ENCODE peak calls at places on chromosomes 4 and X, in six cellular contexts. One of them, this sample, is unnamed.

GRCh38 chrX:102892103-102892502 is 45.0 kb upstream of the RAB40AL start:
- DNase-seq in IMR-90: no peak
- DNase-seq in H9: no peak
- DNase-seq in trophoblast cell: no peak
- DNase-seq in neuronal stem cell: no peak
- DNase-seq in mesenchymal stem cell: no peak
- DNase-seq in this sample: no peak

GRCh38 chrX:8815460-8816065 is 14.4 kb upstream of the FAM9A start:
- DNase-seq in trophoblast cell: peak; percentile 74
- DNase-seq in IMR-90: peak; percentile 40
- DNase-seq in mesenchymal stem cell: peak; percentile 50
- DNase-seq in H9: no peak
- DNase-seq in neuronal stem cell: peak; percentile 53
- DNase-seq in this sample: peak; percentile 74

GRCh38 chrX:72131317-72132294 is at the start of gene RTL5:
- DNase-seq in mesenchymal stem cell: peak; percentile 95
- DNase-seq in H9: peak; percentile 72
- DNase-seq in IMR-90: peak; percentile 85
- DNase-seq in trophoblast cell: peak; percentile 69
- DNase-seq in neuronal stem cell: peak; percentile 78
- DNase-seq in this sample: peak; percentile 94

GRCh38 chr4:125115941-125116340 is 198.8 kb upstream of the FAT4 start:
- DNase-seq in trophoblast cell: peak; percentile 72
- DNase-seq in H9: no peak
- DNase-seq in neuronal stem cell: no peak
- DNase-seq in IMR-90: peak; percentile 94
- DNase-seq in mesenchymal stem cell: peak; percentile 71
- DNase-seq in this sample: no peak

GRCh38 chrX:55167124-55167523 is 53.0 kb upstream of the PAGE5 start:
- DNase-seq in neuronal stem cell: no peak
- DNase-seq in mesenchymal stem cell: peak; percentile 24
- DNase-seq in trophoblast cell: peak; percentile 43
- DNase-seq in IMR-90: no peak
- DNase-seq in H9: no peak
- DNase-seq in this sample: no peak

GRCh38 chr4:95606739-95607138 is 58.0 kb upstream of the UNC5C start:
- DNase-seq in neuronal stem cell: no peak
- DNase-seq in trophoblast cell: no peak
- DNase-seq in H9: no peak
- DNase-seq in mesenchymal stem cell: no peak
- DNase-seq in IMR-90: no peak
- DNase-seq in this sample: no peak

GRCh38 chr4:107497054-107497453 is 223.0 kb downstream of the PAPSS1 start:
- DNase-seq in neuronal stem cell: no peak
- DNase-seq in mesenchymal stem cell: peak; percentile 8
- DNase-seq in IMR-90: no peak
- DNase-seq in H9: no peak
- DNase-seq in trophoblast cell: no peak
- DNase-seq in this sample: no peak

GRCh38 chrX:152903589-152903988 is 5.7 kb downstream of the ZNF185 start:
- DNase-seq in mesenchymal stem cell: no peak
- DNase-seq in trophoblast cell: no peak
- DNase-seq in IMR-90: no peak
- DNase-seq in H9: no peak
- DNase-seq in neuronal stem cell: no peak
- DNase-seq in this sample: no peak

GRCh38 chrX:134460005-134460860 is at the start of gene HPRT1:
- DNase-seq in trophoblast cell: peak; percentile 80
- DNase-seq in neuronal stem cell: peak; percentile 60
- DNase-seq in IMR-90: peak; percentile 66
- DNase-seq in mesenchymal stem cell: peak; percentile 77
- DNase-seq in H9: peak; percentile 85
- DNase-seq in this sample: peak; percentile 77

GRCh38 chr4:39855909-39856512 is 121.7 kb downstream of the PDS5A start:
- DNase-seq in IMR-90: peak; percentile 48
- DNase-seq in mesenchymal stem cell: peak; percentile 34
- DNase-seq in trophoblast cell: peak; percentile 73
- DNase-seq in H9: no peak
- DNase-seq in neuronal stem cell: no peak
- DNase-seq in this sample: peak; percentile 68

GRCh38 chrX:108020631-108021030 is 24.2 kb upstream of the VSIG1 start:
- DNase-seq in H9: no peak
- DNase-seq in neuronal stem cell: no peak
- DNase-seq in IMR-90: peak; percentile 28
- DNase-seq in trophoblast cell: peak; percentile 10
- DNase-seq in mesenchymal stem cell: no peak
- DNase-seq in this sample: peak; percentile 48

GRCh38 chrX:106611682-106612402 is at the start of gene RADX:
- DNase-seq in trophoblast cell: peak; percentile 77
- DNase-seq in IMR-90: peak; percentile 45
- DNase-seq in neuronal stem cell: peak; percentile 78
- DNase-seq in mesenchymal stem cell: peak; percentile 86
- DNase-seq in H9: peak; percentile 91
- DNase-seq in this sample: peak; percentile 92

GRCh38 chr4:169620846-169621228 is 459 bp downstream of the CLCN3 start:
- DNase-seq in IMR-90: no peak
- DNase-seq in mesenchymal stem cell: peak; percentile 61
- DNase-seq in neuronal stem cell: peak; percentile 20
- DNase-seq in H9: no peak
- DNase-seq in trophoblast cell: peak; percentile 52
- DNase-seq in this sample: peak; percentile 62

GRCh38 chr4:3471098-3471760 is 8.1 kb downstream of the DOK7 start:
- DNase-seq in trophoblast cell: no peak
- DNase-seq in H9: no peak
- DNase-seq in mesenchymal stem cell: no peak
- DNase-seq in IMR-90: no peak
- DNase-seq in neuronal stem cell: no peak
- DNase-seq in this sample: no peak

GRCh38 chr4:123922847-123923246 is 526.3 kb downstream of the SPRY1 start:
- DNase-seq in H9: no peak
- DNase-seq in neuronal stem cell: no peak
- DNase-seq in trophoblast cell: no peak
- DNase-seq in IMR-90: peak; percentile 2
- DNase-seq in mesenchymal stem cell: no peak
- DNase-seq in this sample: peak; percentile 13

GRCh38 chrX:14449773-14450172 is 79.6 kb upstream of the GLRA2 start:
- DNase-seq in mesenchymal stem cell: no peak
- DNase-seq in neuronal stem cell: no peak
- DNase-seq in IMR-90: no peak
- DNase-seq in H9: no peak
- DNase-seq in trophoblast cell: no peak
- DNase-seq in this sample: no peak

GRCh38 chrX:38006283-38006682 is at the start of gene SYTL5:
- DNase-seq in IMR-90: no peak
- DNase-seq in H9: no peak
- DNase-seq in neuronal stem cell: no peak
- DNase-seq in mesenchymal stem cell: peak; percentile 9
- DNase-seq in trophoblast cell: peak; percentile 78
- DNase-seq in this sample: no peak

DNA sequence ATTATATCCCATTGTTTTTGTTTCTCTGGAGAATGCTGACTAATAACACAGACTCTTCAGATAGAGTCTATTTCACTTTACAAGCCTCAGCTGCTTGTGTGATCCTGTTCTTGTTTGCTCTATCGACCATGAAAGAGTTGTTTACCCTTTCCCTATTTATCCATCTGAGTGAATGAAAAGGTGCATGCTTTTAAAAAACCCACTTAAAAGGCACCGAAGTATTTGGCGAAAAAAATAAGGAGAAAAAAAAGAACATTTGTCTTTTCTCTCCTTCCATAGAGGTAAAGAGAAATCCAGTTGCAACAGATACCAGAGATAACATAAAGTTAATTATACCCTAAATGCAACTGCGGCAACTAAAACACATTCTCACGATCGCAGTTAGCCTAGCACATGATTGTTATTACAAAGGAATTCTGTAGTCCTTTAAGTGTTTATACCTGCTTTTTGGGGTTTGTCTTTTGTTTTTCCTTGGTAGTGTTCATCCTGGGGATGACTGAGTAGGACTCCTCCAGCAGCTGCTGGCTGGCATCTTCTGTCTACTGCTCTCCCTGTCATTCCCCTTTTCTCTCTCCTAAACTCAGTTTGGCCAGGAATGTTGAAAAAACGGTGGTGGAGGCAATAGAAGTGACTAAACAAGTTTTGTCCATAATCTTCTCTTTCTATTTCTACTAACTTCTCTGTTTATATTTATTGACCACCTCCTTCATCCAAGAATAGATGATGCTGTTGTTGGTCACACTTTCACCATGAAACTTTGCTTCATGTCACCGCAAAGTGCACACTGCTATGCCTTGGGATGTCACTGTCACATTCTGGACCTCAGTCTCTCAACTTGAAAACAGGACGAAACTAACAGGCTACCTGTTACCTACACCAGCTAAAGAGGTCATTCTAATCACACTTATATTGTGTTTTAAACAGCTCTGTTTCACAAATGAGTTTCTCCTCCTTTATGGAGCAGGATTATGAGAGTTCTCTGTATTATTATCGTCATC is 41.9 kb upstream of the FRAS1 start:
- DNase-seq in mesenchymal stem cell: no peak
- DNase-seq in neuronal stem cell: no peak
- DNase-seq in H9: no peak
- DNase-seq in IMR-90: no peak
- DNase-seq in trophoblast cell: no peak
- DNase-seq in this sample: no peak
- H3K23ac ChIP-seq in mesenchymal stem cell: no peak overlapping the region
- H3K23ac ChIP-seq in neuronal stem cell: no peak overlapping the region
- H3K23ac ChIP-seq in H9: no peak overlapping the region
- H3K23ac ChIP-seq in IMR-90: no peak overlapping the region
- H3K23ac ChIP-seq in trophoblast cell: no peak overlapping the region
- H3K23ac ChIP-seq in this sample: no peak overlapping the region

GRCh38 chrX:1912193-1912592 is 297.3 kb downstream of the ASMT start:
- DNase-seq in mesenchymal stem cell: no peak
- DNase-seq in neuronal stem cell: no peak
- DNase-seq in trophoblast cell: no peak
- DNase-seq in H9: no peak
- DNase-seq in IMR-90: no peak
- DNase-seq in this sample: no peak
- H3K23ac ChIP-seq in mesenchymal stem cell: no peak overlapping the region
- H3K23ac ChIP-seq in neuronal stem cell: no peak overlapping the region
- H3K23ac ChIP-seq in trophoblast cell: no peak overlapping the region
- H3K23ac ChIP-seq in H9: no peak overlapping the region
- H3K23ac ChIP-seq in IMR-90: no peak overlapping the region
- H3K23ac ChIP-seq in this sample: no peak overlapping the region

GRCh38 chr4:76954489-76954888 is 4.9 kb downstream of the SEPTIN11 start:
- DNase-seq in mesenchymal stem cell: no peak
- DNase-seq in H9: no peak
- DNase-seq in neuronal stem cell: no peak
- DNase-seq in IMR-90: no peak
- DNase-seq in trophoblast cell: no peak
- DNase-seq in this sample: no peak
- H3K23ac ChIP-seq in mesenchymal stem cell: peak overlapping the region; percentile 75
- H3K23ac ChIP-seq in H9: no peak overlapping the region
- H3K23ac ChIP-seq in neuronal stem cell: no peak overlapping the region
- H3K23ac ChIP-seq in IMR-90: peak overlapping the region; percentile 2
- H3K23ac ChIP-seq in trophoblast cell: no peak overlapping the region
- H3K23ac ChIP-seq in this sample: no peak overlapping the region

GRCh38 chrX:143894938-143895337 is 11.1 kb downstream of the UBE2NL start:
- DNase-seq in neuronal stem cell: no peak
- DNase-seq in mesenchymal stem cell: no peak
- DNase-seq in IMR-90: no peak
- DNase-seq in H9: no peak
- DNase-seq in trophoblast cell: no peak
- DNase-seq in this sample: no peak
- H3K23ac ChIP-seq in neuronal stem cell: no peak overlapping the region
- H3K23ac ChIP-seq in mesenchymal stem cell: no peak overlapping the region
- H3K23ac ChIP-seq in IMR-90: no peak overlapping the region
- H3K23ac ChIP-seq in H9: no peak overlapping the region
- H3K23ac ChIP-seq in trophoblast cell: no peak overlapping the region
- H3K23ac ChIP-seq in this sample: no peak overlapping the region

GRCh38 chr4:7908668-7909067 is 31.0 kb downstream of the AFAP1 start:
- DNase-seq in mesenchymal stem cell: no peak
- DNase-seq in trophoblast cell: no peak
- DNase-seq in neuronal stem cell: no peak
- DNase-seq in H9: no peak
- DNase-seq in IMR-90: no peak
- DNase-seq in this sample: no peak

GRCh38 chr4:7910721-7911015 is 29.0 kb downstream of the AFAP1 start:
- DNase-seq in trophoblast cell: no peak
- DNase-seq in neuronal stem cell: no peak
- DNase-seq in IMR-90: no peak
- DNase-seq in mesenchymal stem cell: no peak
- DNase-seq in H9: no peak
- DNase-seq in this sample: no peak

GRCh38 chr4:7911044-7911578 is 28.6 kb downstream of the AFAP1 start:
- DNase-seq in mesenchymal stem cell: peak; percentile 96
- DNase-seq in IMR-90: peak; percentile 95
- DNase-seq in trophoblast cell: peak; percentile 69
- DNase-seq in neuronal stem cell: peak; percentile 45
- DNase-seq in H9: peak; percentile 56
- DNase-seq in this sample: peak; percentile 93

GRCh38 chr4:7909463-7909862 is 30.2 kb downstream of the AFAP1 start:
- DNase-seq in H9: no peak
- DNase-seq in mesenchymal stem cell: no peak
- DNase-seq in trophoblast cell: peak; percentile 43
- DNase-seq in IMR-90: no peak
- DNase-seq in neuronal stem cell: no peak
- DNase-seq in this sample: no peak

DNA sequence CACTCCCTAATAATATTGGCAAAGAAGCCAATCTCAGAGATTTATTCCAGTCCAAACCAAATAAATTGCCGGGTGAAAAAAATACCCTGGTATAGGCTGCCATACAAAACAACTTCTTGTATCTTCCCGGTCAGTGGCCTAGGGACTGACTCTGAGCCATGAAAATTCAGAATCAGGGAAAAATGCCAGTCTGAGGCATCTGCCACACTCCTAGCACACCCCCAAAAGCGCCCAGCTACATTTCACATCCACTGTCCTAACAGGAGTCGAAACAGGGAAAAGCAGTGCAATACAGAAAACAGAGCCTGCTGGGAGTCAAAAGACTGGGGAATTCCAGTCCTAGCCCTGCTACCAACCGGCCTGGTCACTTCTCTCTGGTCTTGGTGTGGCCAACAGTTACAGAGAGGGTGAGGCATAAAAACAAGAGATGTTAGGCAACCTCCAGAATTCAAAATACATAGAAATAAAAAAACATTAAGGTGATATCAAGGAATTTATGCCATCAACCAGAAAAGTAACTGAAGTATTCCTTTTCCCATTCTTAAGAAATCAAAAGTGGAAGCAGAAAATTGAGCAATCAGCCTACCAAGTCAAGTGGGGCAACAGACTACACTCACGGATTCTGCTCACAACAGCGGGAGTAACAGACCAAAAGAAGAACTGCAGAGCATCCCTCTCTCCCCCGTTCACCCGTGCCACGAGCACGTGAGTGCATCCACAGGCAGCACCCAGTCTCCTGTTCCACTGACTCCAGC is 29.5 kb downstream of the AFAP1 start:
- DNase-seq in H9: no peak
- DNase-seq in neuronal stem cell: no peak
- DNase-seq in IMR-90: peak; percentile 65
- DNase-seq in trophoblast cell: peak; percentile 62
- DNase-seq in mesenchymal stem cell: peak; percentile 89
- DNase-seq in this sample: no peak
- H3K23ac ChIP-seq in H9: no peak overlapping the region
- H3K23ac ChIP-seq in neuronal stem cell: no peak overlapping the region
- H3K23ac ChIP-seq in IMR-90: peak overlapping the region; percentile 97
- H3K23ac ChIP-seq in trophoblast cell: no peak overlapping the region
- H3K23ac ChIP-seq in mesenchymal stem cell: no peak overlapping the region
- H3K23ac ChIP-seq in this sample: no peak overlapping the region

GRCh38 chr4:118962540-118962939 is 73.9 kb downstream of the SYNPO2 start:
- DNase-seq in neuronal stem cell: no peak
- DNase-seq in IMR-90: no peak
- DNase-seq in trophoblast cell: no peak
- DNase-seq in H9: no peak
- DNase-seq in mesenchymal stem cell: no peak
- DNase-seq in this sample: no peak
- H3K23ac ChIP-seq in neuronal stem cell: no peak overlapping the region
- H3K23ac ChIP-seq in IMR-90: no peak overlapping the region
- H3K23ac ChIP-seq in trophoblast cell: no peak overlapping the region
- H3K23ac ChIP-seq in H9: no peak overlapping the region
- H3K23ac ChIP-seq in mesenchymal stem cell: no peak overlapping the region
- H3K23ac ChIP-seq in this sample: no peak overlapping the region

GRCh38 chr4:689498-690122 is 659 bp upstream of the SLC49A3 start:
- DNase-seq in H9: no peak
- DNase-seq in mesenchymal stem cell: no peak
- DNase-seq in IMR-90: no peak
- DNase-seq in neuronal stem cell: no peak
- DNase-seq in trophoblast cell: no peak
- DNase-seq in this sample: no peak
- H3K23ac ChIP-seq in H9: no peak overlapping the region
- H3K23ac ChIP-seq in mesenchymal stem cell: no peak overlapping the region
- H3K23ac ChIP-seq in IMR-90: no peak overlapping the region
- H3K23ac ChIP-seq in neuronal stem cell: no peak overlapping the region
- H3K23ac ChIP-seq in trophoblast cell: no peak overlapping the region
- H3K23ac ChIP-seq in this sample: no peak overlapping the region